ENCODE peak calls at places on chromosomes 12 and 14, in five cellular contexts. U is neural progenitor cell, P is HepG2, M is PC-3, J is A549. B is an unnamed sample.

GRCh38 chr12:122423258-122424165 is 1.0 kb upstream of the CLIP1 start:
- DNase-seq in U (peak), P (peak), M (no peak), J (no peak), B (no peak)

GRCh38 chr12:89354630-89354931 is 2.3 kb upstream of the DUSP6 start:
- DNase-seq in U (no peak), P (no peak), M (no peak), J (no peak), B (no peak)

GRCh38 chr14:64760916-64761315 is 56.7 kb downstream of the PLEKHG3 start:
- DNase-seq in U (no peak), P (no peak), M (no peak), J (no peak), B (no peak)

GRCh38 chr12:93783827-93784226 is 106.7 kb downstream of the CRADD start:
- DNase-seq in U (no peak), P (no peak), M (no peak), J (no peak), B (no peak)

GRCh38 chr12:27549801-27550652 is 26.0 kb downstream of the PPFIBP1 start:
- DNase-seq in U (no peak), P (peak), M (peak), J (peak), B (no peak)

GRCh38 chr12:64407342-64408223 is 3.4 kb downstream of the XPOT start:
- DNase-seq in U (peak), P (no peak), M (no peak), J (no peak), B (no peak)

GRCh38 chr12:122819209-122819805 is 15.9 kb upstream of the HIP1R start:
- DNase-seq in U (no peak), P (no peak), M (no peak), J (no peak), B (no peak)

GRCh38 chr12:132560831-132561783 is 49.3 kb downstream of the LRCOL1 start:
- DNase-seq in U (peak), P (peak), M (peak), J (peak), B (peak)

GRCh38 chr12:124538194-124539082 is 29.0 kb downstream of the NCOR2 start:
- DNase-seq in U (no peak), P (peak), M (no peak), J (no peak), B (no peak)

GRCh38 chr12:127909031-127909430 is 357.9 kb upstream of the TMEM132C start:
- DNase-seq in U (no peak), P (no peak), M (no peak), J (no peak), B (no peak)

GRCh38 chr12:49089831-49090773 is 4.5 kb downstream of the DHH start:
- DNase-seq in U (peak), P (no peak), M (peak), J (no peak), B (no peak)
- TF ChIP-seq CTCF in U (peak), P (peak), M (peak), J (peak), B (no peak)

GRCh38 chr12:118376089-118377004 is at the start of gene SUDS3:
- DNase-seq in U (peak), P (peak), M (peak), J (peak), B (no peak)

GRCh38 chr12:118375348-118375747 is 1.0 kb upstream of the SUDS3 start:
- DNase-seq in U (no peak), P (no peak), M (no peak), J (no peak), B (no peak)

GRCh38 chr12:118374126-118374725 is 1.5 kb upstream of the TAOK3 start:
- DNase-seq in U (no peak), P (no peak), M (no peak), J (no peak), B (no peak)

GRCh38 chr12:118373628-118374027 is 921 bp upstream of the TAOK3 start:
- DNase-seq in U (peak), P (peak), M (no peak), J (no peak), B (no peak)

DNA sequence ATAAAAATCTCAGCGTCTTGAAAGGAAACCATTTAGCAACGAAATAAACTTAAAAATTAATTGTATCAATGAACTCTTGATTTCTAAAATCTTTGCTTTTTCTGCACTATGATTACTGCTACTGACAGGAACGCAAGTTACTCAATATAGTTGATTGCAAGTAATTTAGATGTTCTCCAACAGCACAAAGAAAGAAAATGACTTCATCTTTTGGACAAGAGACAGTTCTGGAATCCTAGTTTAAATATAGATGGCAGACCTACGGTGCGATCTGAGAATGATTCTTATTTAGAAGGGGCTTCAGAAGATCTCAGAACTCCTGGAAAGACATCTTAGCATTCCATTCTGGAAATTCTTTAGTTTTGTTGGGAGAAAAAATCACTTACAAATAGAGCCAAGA is 1.4 kb upstream of the SUDS3 start:
- DNase-seq in U (no peak), P (no peak), M (no peak), J (no peak), B (no peak)
- H3K4me3 ChIP-seq in U (no peak), P (peak), M (no peak), J (no peak), B (no peak)

GRCh38 chr14:96489327-96489726 is 12.9 kb upstream of the PAPOLA start:
- DNase-seq in U (no peak), P (no peak), M (no peak), J (no peak), B (no peak)

GRCh38 chr14:96484391-96484790 is 17.8 kb upstream of the PAPOLA start:
- DNase-seq in U (no peak), P (no peak), M (peak), J (no peak), B (no peak)

GRCh38 chr14:96481731-96482314 is 20.4 kb upstream of the PAPOLA start:
- DNase-seq in U (no peak), P (peak), M (no peak), J (no peak), B (no peak)

GRCh38 chr14:96482986-96483385 is 19.2 kb upstream of the PAPOLA start:
- DNase-seq in U (no peak), P (no peak), M (no peak), J (no peak), B (no peak)

GRCh38 chr14:96486705-96487104 is 15.5 kb upstream of the PAPOLA start:
- DNase-seq in U (no peak), P (no peak), M (no peak), J (no peak), B (no peak)
- H3K4me2 ChIP-seq in U (no peak), P (no peak), M (no peak), J (no peak), B (no peak)

DNA sequence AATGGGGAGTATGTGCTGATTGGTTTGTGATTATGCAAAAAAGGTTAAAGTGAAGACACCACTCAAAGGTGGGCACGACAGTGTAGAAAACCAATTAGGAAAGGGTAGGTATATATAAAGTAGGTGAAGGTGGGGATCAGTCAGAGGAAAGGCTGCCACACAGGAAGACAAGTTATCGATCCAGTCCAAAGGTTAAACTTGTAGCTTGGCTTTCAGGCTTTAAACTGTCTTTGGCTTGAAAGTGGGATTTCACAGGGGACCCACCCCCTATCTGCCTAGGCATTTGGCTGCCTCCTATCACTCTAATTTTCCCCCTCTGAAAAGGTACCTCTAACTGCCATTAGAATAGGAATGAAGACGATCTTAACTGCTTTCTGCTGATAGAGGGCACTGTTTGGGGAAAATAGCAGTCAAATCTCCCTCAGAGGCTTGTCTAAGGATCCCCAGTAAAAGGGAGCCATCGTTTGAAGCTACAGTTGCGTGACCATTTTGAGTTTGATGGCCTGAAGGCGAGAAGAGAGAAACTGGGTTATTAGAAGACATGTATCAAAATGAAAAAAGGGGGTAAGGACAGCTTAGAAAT is 250.2 kb downstream of the GPHN start:
- DNase-seq in U (peak), P (peak), M (peak), J (no peak), B (no peak)
- TF ChIP-seq CTCF in U (peak), P (no peak), M (peak), J (no peak), B (no peak)

DNA sequence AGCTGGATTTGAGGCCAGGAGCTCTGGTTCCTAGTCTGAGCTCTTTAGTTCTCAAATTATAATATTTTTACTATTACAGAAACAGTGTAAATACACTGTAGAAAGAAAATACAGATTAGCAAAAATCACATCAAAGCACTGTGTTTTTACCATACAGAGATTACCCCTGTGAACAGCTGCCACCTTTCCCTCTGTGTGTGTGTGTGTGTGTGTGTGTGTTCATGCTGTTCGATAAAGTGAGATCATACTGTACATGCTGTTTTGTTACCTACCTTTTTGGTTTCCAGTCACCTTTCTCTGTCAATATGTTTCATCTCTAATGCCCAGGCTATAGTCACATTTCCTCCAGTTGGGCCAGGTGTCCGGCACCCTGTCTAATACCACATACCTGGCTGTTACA is 26.9 kb downstream of the MVK start:
- DNase-seq in U (no peak), P (no peak), M (no peak), J (no peak), B (no peak)
- H3K4me3 ChIP-seq in U (no peak), P (no peak), M (no peak), J (no peak), B (no peak)

DNA sequence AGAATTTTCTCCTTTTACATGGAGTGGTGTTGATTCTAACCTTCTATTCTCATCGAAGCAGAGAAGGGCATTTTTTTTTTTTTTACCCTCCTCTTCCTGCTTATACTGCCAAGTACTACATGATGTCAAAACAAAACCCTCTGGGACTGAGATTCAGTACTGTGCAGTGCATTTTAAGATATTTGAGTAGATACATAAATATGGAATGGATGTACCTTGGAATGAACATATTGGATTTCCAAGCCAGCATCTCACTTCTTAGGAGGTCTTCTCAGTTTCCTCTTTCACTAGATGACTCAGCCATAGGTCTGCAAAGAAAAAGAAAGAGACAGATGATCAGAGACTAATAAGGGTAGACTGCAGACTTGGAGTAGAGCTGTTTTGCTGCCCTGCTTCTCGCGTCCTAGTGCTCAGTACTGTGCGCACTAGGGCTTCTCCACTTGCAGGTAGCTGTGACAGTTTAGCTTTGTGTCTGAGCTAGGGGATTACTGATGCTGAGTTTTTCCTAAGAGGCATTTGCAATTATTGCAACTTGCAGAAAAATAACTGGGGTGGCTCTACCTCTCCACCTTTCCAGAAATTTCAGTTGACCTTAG is 20.4 kb downstream of the TPH2 start:
- DNase-seq in U (no peak), P (no peak), M (no peak), J (no peak), B (no peak)
- H3K4me2 ChIP-seq in U (no peak), P (no peak), M (no peak), J (no peak), B (no peak)

DNA sequence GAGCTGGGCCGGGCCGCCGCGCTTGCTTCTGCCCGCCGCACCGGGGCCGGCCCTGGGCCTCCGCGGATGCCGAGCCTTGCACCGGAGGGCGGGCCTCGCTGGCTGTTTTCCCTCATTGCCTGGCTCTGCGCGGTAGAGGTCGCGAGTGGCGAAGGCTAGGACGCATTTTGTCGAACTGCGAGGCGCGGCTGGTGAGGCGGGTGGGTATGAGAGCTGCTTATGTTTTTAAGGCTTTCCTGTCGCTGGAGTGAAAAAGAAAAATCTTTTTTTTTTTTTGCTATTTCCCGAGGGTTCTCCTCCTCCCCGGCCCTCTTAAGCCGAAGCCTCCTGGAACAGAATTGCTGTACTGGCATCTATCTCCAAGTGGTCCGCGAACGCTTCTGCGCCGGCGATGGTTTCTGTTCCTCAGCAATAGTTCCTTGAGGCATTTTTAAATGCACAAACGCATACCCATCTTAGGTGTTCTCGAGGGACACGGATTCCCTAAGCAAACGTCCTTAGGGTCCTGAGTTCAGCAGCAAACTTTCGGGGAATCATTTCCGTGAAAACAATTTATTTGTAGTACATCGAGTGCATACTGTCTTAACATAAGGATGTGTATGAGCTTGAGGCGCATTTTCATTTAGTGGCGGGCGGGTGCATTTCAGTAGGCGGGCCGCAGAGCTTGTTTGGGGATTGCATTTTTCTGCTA is 631 bp downstream of the RESF1 start:
- DNase-seq in U (peak), P (peak), M (peak), J (peak), B (no peak)
- TF ChIP-seq CTCF in U (no peak), P (peak), M (no peak), J (peak), B (peak)